ENCODE peak calls at places on chromosomes 6 and 20, in four cellular contexts. E is DMS153, N is sciatic nerve, X is T-helper 1 cell. V is an unnamed sample.

GRCh38 chr6:152636675-152637421 is at the start of gene SYNE1:
- DNase-seq in E (no peak), X (no peak), N (peak; percentile 63), V (peak; percentile 67)

GRCh38 chr6:158333094-158333493 is 20.8 kb downstream of the TULP4 start:
- DNase-seq in E (no peak), X (no peak), N (no peak), V (no peak)

GRCh38 chr20:58684291-58684690 is 8.3 kb upstream of the NPEPL1 start:
- DNase-seq in X (no peak), N (no peak), E (no peak), V (no peak)

GRCh38 chr6:135163440-135163738 is 17.7 kb upstream of the MYB start:
- DNase-seq in X (no peak), N (no peak), E (no peak), V (no peak)

GRCh38 chr6:37381579-37381978 is 27.8 kb downstream of the RNF8 start:
- DNase-seq in N (no peak), E (peak; percentile 61), X (no peak), V (peak; percentile 53)

GRCh38 chr6:1226208-1227099 is 85.4 kb upstream of the FOXQ1 start:
- DNase-seq in E (no peak), X (no peak), N (no peak), V (no peak)

GRCh38 chr6:14661188-14661587 is 543.6 kb downstream of the CD83 start:
- DNase-seq in E (no peak), N (no peak), X (no peak), V (no peak)

GRCh38 chr6:44977406-44977740 is 350.8 kb upstream of the RUNX2 start:
- DNase-seq in N (no peak), X (no peak), E (no peak), V (no peak)

GRCh38 chr6:30555428-30556005 is 772 bp downstream of the GNL1 start:
- DNase-seq in E (no peak), X (no peak), N (peak; percentile 80), V (peak; percentile 78)

GRCh38 chr20:52681288-52681687 is 290.9 kb upstream of the TSHZ2 start:
- DNase-seq in X (no peak), N (no peak), E (no peak), V (no peak)

GRCh38 chr6:3001773-3002293 is 2.1 kb downstream of the NQO2 start:
- DNase-seq in E (no peak), N (no peak), X (no peak), V (peak; percentile 83)